ENCODE peak calls at places on chromosome 11, in six cellular contexts. One of them, this sample, is unnamed. For H3K79me2, the result is how much of the 10 kb centered on the place peaks cover.

GRCh38 chr11:123702137-123702536 is 39.3 kb downstream of the ZNF202 start:
- DNase-seq in K562: peak
- DNase-seq in H1: no peak
- DNase-seq in HCT116: no peak
- DNase-seq in HepG2: no peak
- DNase-seq in GM12878: peak
- DNase-seq in this sample: no peak

GRCh38 chr11:118672865-118673264 is 6.6 kb downstream of the TREH start:
- DNase-seq in K562: peak
- DNase-seq in H1: no peak
- DNase-seq in HCT116: no peak
- DNase-seq in HepG2: no peak
- DNase-seq in GM12878: no peak
- DNase-seq in this sample: no peak

GRCh38 chr11:69492201-69492991 is 10.9 kb downstream of the LINC01488 start:
- DNase-seq in K562: no peak
- DNase-seq in H1: no peak
- DNase-seq in HCT116: no peak
- DNase-seq in HepG2: peak
- DNase-seq in GM12878: no peak
- DNase-seq in this sample: no peak

GRCh38 chr11:125618383-125618782 is 6.6 kb upstream of the CHEK1 start:
- DNase-seq in K562: no peak
- DNase-seq in H1: no peak
- DNase-seq in HCT116: no peak
- DNase-seq in HepG2: no peak
- DNase-seq in GM12878: no peak
- DNase-seq in this sample: no peak

GRCh38 chr11:77269484-77270123 is 31.9 kb downstream of the GDPD4 start:
- DNase-seq in K562: no peak
- DNase-seq in H1: no peak
- DNase-seq in HCT116: no peak
- DNase-seq in HepG2: no peak
- DNase-seq in GM12878: no peak
- DNase-seq in this sample: no peak

GRCh38 chr11:2498750-2499149 is 53.9 kb downstream of the KCNQ1 start:
- DNase-seq in K562: no peak
- DNase-seq in H1: no peak
- DNase-seq in HCT116: no peak
- DNase-seq in HepG2: no peak
- DNase-seq in GM12878: no peak
- DNase-seq in this sample: no peak

GRCh38 chr11:44633641-44634040 is 68.2 kb downstream of the CD82 start:
- DNase-seq in K562: no peak
- DNase-seq in H1: no peak
- DNase-seq in HCT116: no peak
- DNase-seq in HepG2: no peak
- DNase-seq in GM12878: no peak
- DNase-seq in this sample: no peak

GRCh38 chr11:113876074-113876797 is 864 bp upstream of the USP28 start:
- DNase-seq in K562: peak
- DNase-seq in H1: no peak
- DNase-seq in HCT116: no peak
- DNase-seq in HepG2: no peak
- DNase-seq in GM12878: no peak
- DNase-seq in this sample: no peak

GRCh38 chr11:66820381-66820780 is 22.9 kb upstream of the RCE1 start:
- DNase-seq in K562: no peak
- DNase-seq in H1: no peak
- DNase-seq in HCT116: no peak
- DNase-seq in HepG2: no peak
- DNase-seq in GM12878: no peak
- DNase-seq in this sample: no peak

DNA sequence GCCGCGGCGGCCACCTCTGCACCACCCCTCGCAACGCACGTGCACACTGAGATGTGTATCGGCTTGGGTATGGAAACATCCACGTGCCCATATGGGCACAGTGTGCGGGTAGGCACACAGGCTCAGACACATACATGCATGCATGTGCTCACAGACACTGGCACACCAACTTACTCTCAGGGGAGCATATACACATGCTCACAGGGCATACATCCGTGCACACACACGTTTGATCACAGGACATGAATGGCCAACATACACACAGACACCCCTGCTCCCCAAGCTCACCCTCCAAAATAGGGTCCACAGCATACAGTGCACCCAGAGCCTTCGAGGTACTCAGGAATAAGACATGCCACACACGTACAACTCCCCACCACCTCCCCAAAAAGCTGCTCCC is 52.9 kb downstream of the SLC22A12 start:
- DNase-seq in K562: no peak
- DNase-seq in H1: no peak
- DNase-seq in HCT116: no peak
- DNase-seq in HepG2: no peak
- DNase-seq in GM12878: no peak
- DNase-seq in this sample: no peak
- TF ChIP-seq EZH2 in K562: no peak
- TF ChIP-seq EZH2 in H1: no peak
- TF ChIP-seq EZH2 in HCT116: no peak
- TF ChIP-seq EZH2 in HepG2: no peak
- TF ChIP-seq EZH2 in GM12878: no peak
- TF ChIP-seq EZH2 in this sample: peak

GRCh38 chr11:1443737-1444136 is 42.8 kb downstream of the MOB2 start:
- DNase-seq in K562: no peak
- DNase-seq in H1: no peak
- DNase-seq in HCT116: no peak
- DNase-seq in HepG2: no peak
- DNase-seq in GM12878: no peak
- DNase-seq in this sample: no peak
- TF ChIP-seq POLR2A in K562: no peak
- TF ChIP-seq POLR2A in H1: no peak
- TF ChIP-seq POLR2A in HCT116: no peak
- TF ChIP-seq POLR2A in HepG2: no peak
- TF ChIP-seq POLR2A in GM12878: no peak
- TF ChIP-seq POLR2A in this sample: no peak

GRCh38 chr11:45657496-45658260 is 7.7 kb downstream of the CHST1 start:
- DNase-seq in K562: no peak
- DNase-seq in H1: no peak
- DNase-seq in HCT116: no peak
- DNase-seq in HepG2: no peak
- DNase-seq in GM12878: no peak
- DNase-seq in this sample: no peak
- H3K79me2 ChIP-seq in K562: under half
- H3K79me2 ChIP-seq in H1: under half
- H3K79me2 ChIP-seq in HCT116: under half
- H3K79me2 ChIP-seq in HepG2: under half
- H3K79me2 ChIP-seq in GM12878: under half
- H3K79me2 ChIP-seq in this sample: under half

GRCh38 chr11:127000991-127001390 is 421 bp upstream of the KIRREL3 start:
- DNase-seq in K562: no peak
- DNase-seq in H1: no peak
- DNase-seq in HCT116: no peak
- DNase-seq in HepG2: no peak
- DNase-seq in GM12878: no peak
- DNase-seq in this sample: no peak

GRCh38 chr11:127003260-127003981 is 2.9 kb upstream of the KIRREL3 start:
- DNase-seq in K562: peak
- DNase-seq in H1: no peak
- DNase-seq in HCT116: no peak
- DNase-seq in HepG2: no peak
- DNase-seq in GM12878: no peak
- DNase-seq in this sample: no peak

GRCh38 chr11:126999366-126999765 is 1.2 kb downstream of the KIRREL3 start:
- DNase-seq in K562: no peak
- DNase-seq in H1: no peak
- DNase-seq in HCT116: no peak
- DNase-seq in HepG2: no peak
- DNase-seq in GM12878: no peak
- DNase-seq in this sample: no peak

GRCh38 chr11:127000291-127000968 is at the start of gene KIRREL3:
- DNase-seq in K562: no peak
- DNase-seq in H1: no peak
- DNase-seq in HCT116: no peak
- DNase-seq in HepG2: no peak
- DNase-seq in GM12878: no peak
- DNase-seq in this sample: no peak

DNA sequence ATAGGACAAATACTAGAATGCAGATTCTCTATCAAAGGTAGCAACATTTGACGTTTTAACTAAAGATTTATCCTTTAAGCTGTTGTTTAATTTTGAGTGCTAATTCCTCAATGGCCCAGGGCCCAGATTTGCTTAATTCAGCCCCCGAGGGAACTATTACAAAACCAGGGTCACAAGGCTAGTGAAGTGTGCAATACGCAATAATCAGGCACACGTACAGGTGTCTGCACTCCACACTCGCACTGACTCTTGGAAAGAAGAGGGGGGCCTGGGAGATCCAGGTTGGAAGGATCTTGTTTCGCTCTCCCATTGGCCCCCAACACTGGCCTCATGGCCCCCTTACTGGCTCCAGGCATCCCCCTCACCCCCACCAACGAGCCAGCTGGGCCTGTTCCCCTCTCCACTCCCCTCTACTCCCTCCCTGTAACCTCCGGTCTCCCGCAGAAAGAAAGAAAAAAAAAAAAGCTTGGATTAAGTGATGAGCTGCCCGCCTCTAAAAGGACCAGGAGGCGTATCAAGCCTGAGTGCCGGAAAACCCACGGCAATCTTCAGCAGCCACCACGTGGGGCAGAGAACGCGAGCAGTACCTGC is 2.2 kb upstream of the KIRREL3 start:
- DNase-seq in K562: no peak
- DNase-seq in H1: no peak
- DNase-seq in HCT116: no peak
- DNase-seq in HepG2: no peak
- DNase-seq in GM12878: no peak
- DNase-seq in this sample: no peak
- TF ChIP-seq EZH2 in K562: no peak
- TF ChIP-seq EZH2 in H1: no peak
- TF ChIP-seq EZH2 in HCT116: no peak
- TF ChIP-seq EZH2 in HepG2: no peak
- TF ChIP-seq EZH2 in GM12878: no peak
- TF ChIP-seq EZH2 in this sample: peak

DNA sequence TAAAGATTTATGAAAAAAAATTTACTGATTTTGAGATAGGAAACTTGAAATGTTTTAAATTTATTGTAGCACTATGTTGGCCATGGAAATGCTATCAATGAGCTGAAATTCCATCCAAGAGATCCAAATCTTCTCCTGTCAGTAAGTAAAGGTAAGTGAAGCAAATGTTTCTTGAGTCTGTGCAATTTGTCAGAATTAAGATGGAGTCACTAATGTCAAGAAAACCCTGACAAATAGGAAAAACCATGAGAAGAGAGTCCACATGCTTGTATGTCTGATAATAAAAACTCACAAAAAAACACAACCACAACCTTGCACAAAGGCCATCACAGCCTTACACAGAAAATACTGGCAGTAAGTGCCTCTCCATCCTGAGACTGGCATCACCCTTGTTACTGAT is 12.9 kb downstream of the EED start:
- DNase-seq in K562: no peak
- DNase-seq in H1: no peak
- DNase-seq in HCT116: no peak
- DNase-seq in HepG2: no peak
- DNase-seq in GM12878: no peak
- DNase-seq in this sample: no peak
- TF ChIP-seq POLR2A in K562: no peak
- TF ChIP-seq POLR2A in H1: no peak
- TF ChIP-seq POLR2A in HCT116: no peak
- TF ChIP-seq POLR2A in HepG2: no peak
- TF ChIP-seq POLR2A in GM12878: no peak
- TF ChIP-seq POLR2A in this sample: no peak

This sample was measured in endothelial cell of umbilical vein.